ENCODE peak calls at places on chromosomes 5 and 9, in seven cellular contexts. P, G, H, I, F, D and Q are unnamed samples.

GRCh38 chr5:33343661-33344327 is 97.0 kb upstream of the TARS1 start:
- DNase-seq in P (no peak), G (no peak), H (no peak), I (no peak), F (no peak), D (no peak), Q (no peak)

GRCh38 chr5:178208540-178209227 is 4.4 kb downstream of the HNRNPAB start:
- DNase-seq in P (no peak), G (no peak), H (peak; percentile 41), I (no peak), F (peak; percentile 37), D (no peak), Q (no peak)

GRCh38 chr5:100903036-100903887 is at the start of gene ST8SIA4:
- DNase-seq in P (peak; percentile 91), G (peak; percentile 79), H (peak; percentile 99), I (no peak), F (peak; percentile 94), D (peak; percentile 93), Q (peak; percentile 30)

GRCh38 chr9:124786881-124787573 is 10.1 kb downstream of the OLFML2A start:
- DNase-seq in P (no peak), G (no peak), H (peak; percentile 67), I (no peak), F (no peak), D (no peak), Q (no peak)

GRCh38 chr9:34458967-34459355 is 356 bp downstream of the DNAI1 start:
- DNase-seq in P (peak; percentile 46), G (no peak), H (peak; percentile 77), I (no peak), F (no peak), D (no peak), Q (no peak)

GRCh38 chr5:40041452-40041851 is 616.7 kb upstream of the DAB2 start:
- DNase-seq in P (no peak), G (no peak), H (no peak), I (no peak), F (no peak), D (no peak), Q (no peak)

GRCh38 chr5:135735831-135736230 is 98.6 kb upstream of the SLC25A48 start:
- DNase-seq in P (no peak), G (no peak), H (no peak), I (no peak), F (no peak), D (no peak), Q (no peak)

GRCh38 chr9:3018691-3019230 is 174.9 kb upstream of the PUM3 start:
- DNase-seq in P (no peak), G (no peak), H (no peak), I (no peak), F (no peak), D (no peak), Q (no peak)

GRCh38 chr5:178115835-178116405 is 2.6 kb downstream of the N4BP3 start:
- DNase-seq in P (peak; percentile 89), G (no peak), H (no peak), I (no peak), F (peak; percentile 21), D (no peak), Q (no peak)

GRCh38 chr9:70412678-70413426 is 1.6 kb downstream of the KLF9 start:
- DNase-seq in P (peak; percentile 52), G (peak; percentile 91), H (peak; percentile 93), I (peak; percentile 95), F (no peak), D (peak; percentile 91), Q (peak; percentile 72)

GRCh38 chr9:965497-965896 is 11.0 kb upstream of the DMRT3 start:
- DNase-seq in P (no peak), G (no peak), H (no peak), I (no peak), F (no peak), D (no peak), Q (no peak)

GRCh38 chr9:86054695-86055094 is 44.7 kb downstream of the GOLM1 start:
- DNase-seq in P (no peak), G (no peak), H (no peak), I (no peak), F (no peak), D (no peak), Q (no peak)

GRCh38 chr5:74786851-74787250 is 19.8 kb downstream of the NSA2 start:
- DNase-seq in P (no peak), G (no peak), H (no peak), I (no peak), F (no peak), D (no peak), Q (no peak)

DNA sequence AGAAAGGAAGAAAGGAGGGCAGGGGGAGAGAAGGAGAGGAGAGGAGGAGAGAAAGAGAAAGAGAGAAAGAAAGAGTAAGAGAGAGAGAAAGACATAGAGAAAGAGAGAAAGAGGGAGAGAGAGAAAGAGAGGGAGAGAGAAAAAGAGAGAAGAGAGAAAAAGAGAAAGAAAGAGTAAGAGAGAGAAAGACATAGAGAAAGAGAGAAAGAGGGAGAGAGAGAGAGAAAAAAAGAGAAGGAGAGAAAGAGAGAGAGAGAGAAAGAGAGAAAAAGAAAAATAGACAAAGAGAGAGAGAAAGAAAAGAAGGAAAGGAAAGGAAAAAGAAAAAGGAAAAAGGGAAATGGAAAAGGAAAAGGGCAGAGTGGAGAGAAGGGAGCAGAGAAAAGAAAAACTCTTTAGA is 411.7 kb downstream of the NFIB start:
- DNase-seq in P (no peak), G (no peak), H (no peak), I (no peak), F (no peak), D (no peak), Q (no peak)
- H3K27ac ChIP-seq in P (no peak overlapping the region), G (no peak overlapping the region), H (no peak overlapping the region), I (no peak overlapping the region), F (no peak overlapping the region), D (no peak overlapping the region), Q (no peak overlapping the region)

GRCh38 chr5:139683295-139684271 is 35.4 kb downstream of the CXXC5 start:
- DNase-seq in P (peak; percentile 18), G (no peak), H (no peak), I (no peak), F (no peak), D (no peak), Q (no peak)

GRCh38 chr5:139685886-139686285 is 37.7 kb downstream of the CXXC5 start:
- DNase-seq in P (no peak), G (no peak), H (no peak), I (no peak), F (no peak), D (no peak), Q (no peak)

GRCh38 chr5:139684881-139685749 is 37.0 kb downstream of the CXXC5 start:
- DNase-seq in P (peak; percentile 40), G (no peak), H (no peak), I (peak; percentile 90), F (no peak), D (no peak), Q (peak; percentile 60)

GRCh38 chr5:139686356-139686918 is 38.3 kb downstream of the CXXC5 start:
- DNase-seq in P (no peak), G (no peak), H (no peak), I (no peak), F (peak; percentile 44), D (no peak), Q (no peak)

DNA sequence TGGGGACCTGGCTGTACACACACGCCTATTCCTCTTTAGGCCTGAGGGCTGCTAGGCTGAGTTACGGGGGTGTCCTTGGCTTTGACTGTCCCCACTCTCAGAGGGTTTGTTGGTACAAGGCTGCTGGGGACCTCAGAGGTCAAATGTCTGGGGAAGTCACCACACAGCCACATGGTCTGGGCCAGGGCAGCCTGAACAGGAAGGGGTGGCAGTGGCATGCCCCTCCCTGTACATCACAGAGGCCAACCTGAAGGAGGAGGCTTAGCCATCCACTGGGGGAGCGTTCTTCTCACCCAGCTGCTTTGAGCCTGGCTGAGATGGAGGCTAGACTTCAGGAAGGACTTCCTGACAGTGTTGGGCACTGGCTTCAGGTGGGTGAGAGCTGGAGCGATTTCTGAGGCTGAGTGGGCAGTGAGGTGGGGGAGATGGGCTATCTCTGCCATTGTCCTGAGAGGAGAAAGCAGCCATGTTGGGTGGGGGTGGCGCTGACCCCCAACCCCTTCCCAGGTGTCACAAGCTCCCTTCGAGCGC is 36.3 kb downstream of the CXXC5 start:
- DNase-seq in P (no peak), G (no peak), H (no peak), I (no peak), F (no peak), D (no peak), Q (no peak)
- H3K27ac ChIP-seq in P (no peak overlapping the region), G (peak overlapping the region; percentile 48), H (no peak overlapping the region), I (peak overlapping the region; percentile 30), F (peak overlapping the region; percentile 90), D (no peak overlapping the region), Q (peak overlapping the region; percentile 100)

GRCh38 chr5:9558319-9558965 is 12.6 kb upstream of the SEMA5A start:
- DNase-seq in P (no peak), G (no peak), H (no peak), I (no peak), F (no peak), D (no peak), Q (no peak)
- H3K27ac ChIP-seq in P (no peak overlapping the region), G (no peak overlapping the region), H (no peak overlapping the region), I (no peak overlapping the region), F (no peak overlapping the region), D (no peak overlapping the region), Q (no peak overlapping the region)

DNA sequence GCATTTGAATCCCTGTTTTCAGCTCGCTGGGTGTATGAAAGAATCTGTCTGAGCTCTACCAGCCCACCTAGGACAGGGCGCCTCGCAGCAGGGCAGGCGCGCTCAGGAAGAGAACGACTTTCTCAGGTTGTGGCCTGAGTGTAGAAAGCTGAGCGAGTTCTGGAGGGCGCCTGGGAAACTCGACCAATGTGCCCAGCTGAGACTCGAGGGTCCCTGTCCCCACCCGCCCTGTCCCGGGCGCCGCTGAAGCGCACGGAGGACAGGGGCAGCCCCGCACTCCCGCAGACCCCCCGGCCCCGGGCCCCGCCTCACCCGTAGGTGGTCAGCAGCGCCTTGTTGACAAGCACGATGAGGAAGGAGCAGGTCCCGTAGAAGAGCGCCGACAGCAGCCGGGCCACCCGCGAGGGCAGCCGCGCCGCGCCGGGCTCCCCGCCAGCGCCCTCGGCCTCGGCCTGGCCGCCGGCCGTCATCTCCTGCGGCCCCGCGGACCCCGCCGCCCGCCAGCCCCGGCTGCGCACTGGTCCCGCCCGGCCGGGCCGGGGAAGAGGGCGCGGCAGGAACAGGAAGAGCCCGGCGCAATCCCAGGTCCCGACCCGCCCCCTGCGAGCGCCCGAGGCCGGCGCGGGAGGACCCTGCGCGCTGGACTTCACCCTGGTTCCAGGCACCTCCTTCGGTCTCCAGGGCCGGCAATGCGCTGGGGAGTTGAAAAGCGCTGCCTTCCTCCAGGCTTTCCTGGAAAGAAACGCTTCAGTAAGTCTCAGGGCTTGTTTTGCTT is at the start of gene SLC35D2:
- DNase-seq in P (peak; percentile 84), G (peak; percentile 73), H (peak; percentile 87), I (peak; percentile 77), F (no peak), D (peak; percentile 73), Q (no peak)
- H3K27ac ChIP-seq in P (no peak within 1 kb of the TSS), G (peak within 1 kb of the TSS; percentile 94), H (peak within 1 kb of the TSS; percentile 78), I (peak within 1 kb of the TSS; percentile 84), F (no peak within 1 kb of the TSS), D (peak within 1 kb of the TSS; percentile 83), Q (peak within 1 kb of the TSS; percentile 86)

DNA sequence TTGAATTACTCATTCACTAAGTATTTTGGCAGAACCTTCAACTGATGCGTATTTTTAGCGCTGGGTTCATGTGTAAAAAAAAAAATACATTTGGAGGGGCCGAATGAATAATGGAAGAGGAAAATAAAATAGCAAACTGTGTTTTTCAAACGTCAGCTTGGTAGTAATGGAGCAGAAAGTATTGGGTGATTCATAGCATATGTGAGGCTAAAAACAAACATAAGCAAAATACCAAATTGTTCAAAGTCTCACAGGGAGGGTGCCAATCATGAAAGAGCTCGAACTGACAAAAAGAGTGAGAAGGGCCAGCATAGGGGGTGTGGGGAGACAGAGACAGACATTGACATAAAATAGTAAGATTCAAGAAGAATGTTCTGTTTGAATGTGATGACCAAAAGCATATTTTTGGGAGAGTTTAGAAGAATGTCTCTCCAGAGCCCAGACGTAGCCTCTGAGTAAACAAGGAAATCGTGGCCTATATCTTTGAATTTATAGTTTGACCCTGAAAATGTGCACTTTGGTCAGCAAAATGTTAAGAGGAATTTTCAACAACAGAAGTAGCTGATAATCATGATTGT is 174.9 kb upstream of the HMHB1 start:
- DNase-seq in P (no peak), G (no peak), H (no peak), I (no peak), F (no peak), D (no peak), Q (no peak)
- H3K27ac ChIP-seq in P (no peak overlapping the region), G (no peak overlapping the region), H (no peak overlapping the region), I (no peak overlapping the region), F (no peak overlapping the region), D (no peak overlapping the region), Q (no peak overlapping the region)